ENCODE peak calls at places on chromosomes 4 and X, in five cellular contexts. B is cardiac muscle cell, H is naive B cell, F is NCI-H1105, J is BE2C. N is an unnamed sample.

GRCh38 chr4:35105486-35105885 is 1138.8 kb downstream of the ARAP2 start:
- DNase-seq in B (peak), H (no peak), F (peak), J (no peak), N (no peak)

GRCh38 chrX:133335027-133335426 is 80.3 kb downstream of the GPC4 start:
- DNase-seq in B (peak), H (no peak), F (peak), J (no peak), N (peak)

GRCh38 chr4:8289956-8290700 is 20.6 kb downstream of the HTRA3 start:
- DNase-seq in B (no peak), H (no peak), F (no peak), J (peak), N (no peak)

GRCh38 chrX:55253528-55253927 is 11.2 kb downstream of the PAGE3 start:
- DNase-seq in B (no peak), H (no peak), F (no peak), J (no peak), N (no peak)

GRCh38 chr4:7857238-7857701 is 82.4 kb downstream of the AFAP1 start:
- DNase-seq in B (peak), H (no peak), F (no peak), J (no peak), N (no peak)

GRCh38 chr4:85776091-85776490 is 301.1 kb downstream of the ARHGAP24 start:
- DNase-seq in B (peak), H (no peak), F (no peak), J (no peak), N (no peak)

GRCh38 chrX:31213941-31214340 is 142.1 kb upstream of the FTHL17 start:
- DNase-seq in B (peak), H (peak), F (no peak), J (peak), N (peak)

GRCh38 chrX:47697171-47697570 is 38.2 kb upstream of the UXT start:
- DNase-seq in B (no peak), H (no peak), F (no peak), J (no peak), N (no peak)

GRCh38 chrX:17039826-17040225 is 93.4 kb downstream of the REPS2 start:
- DNase-seq in B (no peak), H (no peak), F (no peak), J (no peak), N (no peak)

GRCh38 chr4:149112109-149112508 is 669.9 kb upstream of the NR3C2 start:
- DNase-seq in B (no peak), H (no peak), F (no peak), J (no peak), N (no peak)

GRCh38 chr4:154124539-154125255 is 335.8 kb upstream of the SFRP2 start:
- DNase-seq in B (no peak), H (no peak), F (no peak), J (no peak), N (no peak)

GRCh38 chrX:93874554-93874953 is 200.5 kb downstream of the FAM133A start:
- DNase-seq in B (peak), H (no peak), F (no peak), J (peak), N (peak)

GRCh38 chrX:71107762-71108360 is 1.3 kb upstream of the CXorf65 start:
- DNase-seq in B (peak), H (no peak), F (no peak), J (peak), N (peak)

GRCh38 chrX:47644557-47645091 is 5.7 kb downstream of the ELK1 start:
- DNase-seq in B (peak), H (no peak), F (no peak), J (peak), N (peak)

GRCh38 chrX:109783712-109784109 is 50.7 kb upstream of the ACSL4 start:
- DNase-seq in B (no peak), H (no peak), F (no peak), J (no peak), N (no peak)

GRCh38 chr4:7242766-7243165 is 50.4 kb downstream of the SORCS2 start:
- DNase-seq in B (no peak), H (no peak), F (no peak), J (no peak), N (no peak)

GRCh38 chr4:101000496-101000895 is 346.8 kb downstream of the PPP3CA start:
- DNase-seq in B (no peak), H (no peak), F (no peak), J (no peak), N (no peak)

GRCh38 chrX:131084145-131084544 is 26.0 kb downstream of the ARHGAP36 start:
- DNase-seq in B (no peak), H (no peak), F (no peak), J (no peak), N (no peak)

GRCh38 chrX:120315776-120316175 is 4.5 kb upstream of the TMEM255A start:
- DNase-seq in B (no peak), H (no peak), F (no peak), J (no peak), N (no peak)

GRCh38 chr4:33068539-33068938 is 2348.4 kb downstream of the PCDH7 start:
- DNase-seq in B (no peak), H (no peak), F (no peak), J (no peak), N (no peak)

GRCh38 chr4:108240356-108240755 is 71.6 kb upstream of the LEF1 start:
- DNase-seq in B (no peak), H (no peak), F (no peak), J (no peak), N (no peak)

GRCh38 chr4:3470244-3471097 is 7.4 kb downstream of the DOK7 start:
- DNase-seq in B (no peak), H (no peak), F (no peak), J (no peak), N (no peak)

GRCh38 chr4:119300072-119300387 is 21.9 kb downstream of the FABP2 start:
- DNase-seq in B (peak), H (no peak), F (no peak), J (peak), N (peak)

GRCh38 chr4:1725521-1725920 is 4.2 kb downstream of the TACC3 start:
- DNase-seq in B (no peak), H (no peak), F (no peak), J (no peak), N (no peak)

GRCh38 chrX:69615323-69615722 is 590 bp upstream of the EDA start:
- DNase-seq in B (no peak), H (no peak), F (no peak), J (peak), N (peak)

GRCh38 chr4:102586644-102587021 is 85.5 kb downstream of the NFKB1 start:
- DNase-seq in B (no peak), H (no peak), F (no peak), J (no peak), N (no peak)

GRCh38 chr4:168711197-168712120 is 214.6 kb downstream of the PALLD start:
- DNase-seq in B (no peak), H (no peak), F (no peak), J (no peak), N (peak)

GRCh38 chrX:30620980-30621716 is 32.1 kb upstream of the GK start:
- DNase-seq in B (no peak), H (no peak), F (no peak), J (no peak), N (no peak)

GRCh38 chrX:73647632-73648322 is 84.8 kb downstream of the CHIC1 start:
- DNase-seq in B (no peak), H (no peak), F (no peak), J (no peak), N (no peak)

GRCh38 chrX:126886997-126887396 is 67.5 kb downstream of the PRR32 start:
- DNase-seq in B (no peak), H (no peak), F (no peak), J (no peak), N (no peak)

GRCh38 chr4:140856692-140857091 is 100.5 kb upstream of the TBC1D9 start:
- DNase-seq in B (no peak), H (no peak), F (no peak), J (no peak), N (no peak)

GRCh38 chr4:182876006-182876405 is 41.2 kb downstream of the DCTD start:
- DNase-seq in B (no peak), H (no peak), F (no peak), J (no peak), N (no peak)

GRCh38 chr4:156779046-156779445 is 192.6 kb downstream of the PDGFC start:
- DNase-seq in B (no peak), H (no peak), F (no peak), J (no peak), N (no peak)

GRCh38 chr4:183821090-183821853 is 83.8 kb upstream of the STOX2 start:
- DNase-seq in B (no peak), H (no peak), F (no peak), J (no peak), N (no peak)

GRCh38 chr4:2280531-2281300 is 18.8 kb upstream of the MXD4 start:
- DNase-seq in B (no peak), H (no peak), F (no peak), J (no peak), N (no peak)

GRCh38 chr4:11611868-11612267 is 183.2 kb upstream of the HS3ST1 start:
- DNase-seq in B (no peak), H (no peak), F (no peak), J (no peak), N (no peak)

GRCh38 chr4:11259837-11260236 is 168.9 kb downstream of the HS3ST1 start:
- DNase-seq in B (no peak), H (no peak), F (no peak), J (no peak), N (no peak)